ENCODE peak calls at places on chromosomes 13 and 19, in five cellular contexts. B is fibroblast of mammary gland; H is AG10803; W is CD8-positive, alpha-beta T cell; Z is heart right ventricle. Y is an unnamed sample.

GRCh38 chr13:36366023-36366422 is 19.8 kb upstream of the SPART start:
- DNase-seq in B (no peak), H (peak), W (no peak), Z (no peak), Y (no peak)

GRCh38 chr13:52393572-52394357 is 12.2 kb downstream of the THSD1 start:
- DNase-seq in B (no peak), H (no peak), W (no peak), Z (no peak), Y (no peak)

GRCh38 chr13:35695411-35695810 is 218.9 kb upstream of the MAB21L1 start:
- DNase-seq in B (peak), H (peak), W (no peak), Z (no peak), Y (no peak)

GRCh38 chr19:32889137-32889934 is 19.8 kb upstream of the SLC7A9 start:
- DNase-seq in B (no peak), H (no peak), W (no peak), Z (no peak), Y (no peak)

GRCh38 chr13:44271031-44271433 is 102.6 kb upstream of the SERP2 start:
- DNase-seq in B (peak), H (peak), W (no peak), Z (no peak), Y (peak)

GRCh38 chr13:42041684-42042035 is 6.8 kb upstream of the DGKH start:
- DNase-seq in B (peak), H (peak), W (no peak), Z (peak), Y (peak)

GRCh38 chr13:99605417-99606321 is 104.4 kb downstream of the TM9SF2 start:
- DNase-seq in B (peak), H (peak), W (peak), Z (peak), Y (no peak)

GRCh38 chr19:13784731-13785452 is 10.4 kb upstream of the ZSWIM4 start:
- DNase-seq in B (peak), H (peak), W (peak), Z (peak), Y (peak)

GRCh38 chr19:2611483-2612464 is 90.7 kb downstream of the GNG7 start:
- DNase-seq in B (no peak), H (no peak), W (no peak), Z (no peak), Y (no peak)

GRCh38 chr13:40983725-40984669 is 35.1 kb downstream of the ELF1 start:
- DNase-seq in B (no peak), H (no peak), W (no peak), Z (no peak), Y (no peak)

GRCh38 chr13:40983269-40983668 is 35.8 kb downstream of the ELF1 start:
- DNase-seq in B (peak), H (no peak), W (no peak), Z (no peak), Y (peak)

GRCh38 chr13:40981949-40982348 is 37.2 kb downstream of the ELF1 start:
- DNase-seq in B (no peak), H (no peak), W (no peak), Z (no peak), Y (no peak)

GRCh38 chr13:40981361-40981760 is 37.8 kb downstream of the ELF1 start:
- DNase-seq in B (peak), H (no peak), W (no peak), Z (no peak), Y (peak)

DNA sequence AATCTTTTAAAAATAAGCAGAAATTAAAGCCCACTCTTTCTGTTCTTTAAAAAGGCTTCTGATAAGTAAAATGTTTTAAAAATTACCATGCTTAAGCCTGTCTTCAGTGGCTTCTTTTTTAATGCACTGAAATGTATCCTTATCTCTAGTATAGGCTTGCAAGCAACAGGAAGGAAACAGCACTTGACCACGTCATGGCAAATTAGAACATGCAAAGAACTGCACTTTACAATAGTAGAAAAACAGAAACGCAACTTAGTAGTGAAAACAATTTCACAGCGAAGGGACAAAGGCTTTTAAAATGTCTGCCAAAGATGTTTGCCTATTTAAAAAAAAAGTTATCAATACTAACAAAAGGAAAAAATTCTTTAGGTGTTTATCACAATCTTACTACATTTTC is 36.3 kb downstream of the ELF1 start:
- DNase-seq in B (peak), H (peak), W (peak), Z (peak), Y (peak)
- H3K4me3 ChIP-seq in B (no peak), H (no peak), W (peak), Z (peak), Y (peak)

GRCh38 chr19:4343845-4344713 is 717 bp downstream of the MPND start:
- DNase-seq in B (no peak), H (no peak), W (no peak), Z (no peak), Y (no peak)

GRCh38 chr19:4342421-4343055 is 824 bp upstream of the MPND start:
- DNase-seq in B (peak), H (peak), W (peak), Z (peak), Y (peak)

GRCh38 chr19:4347521-4347920 is 4.2 kb downstream of the MPND start:
- DNase-seq in B (no peak), H (no peak), W (no peak), Z (no peak), Y (no peak)

GRCh38 chr19:4345656-4346383 is 2.5 kb downstream of the MPND start:
- DNase-seq in B (no peak), H (no peak), W (no peak), Z (no peak), Y (no peak)

DNA sequence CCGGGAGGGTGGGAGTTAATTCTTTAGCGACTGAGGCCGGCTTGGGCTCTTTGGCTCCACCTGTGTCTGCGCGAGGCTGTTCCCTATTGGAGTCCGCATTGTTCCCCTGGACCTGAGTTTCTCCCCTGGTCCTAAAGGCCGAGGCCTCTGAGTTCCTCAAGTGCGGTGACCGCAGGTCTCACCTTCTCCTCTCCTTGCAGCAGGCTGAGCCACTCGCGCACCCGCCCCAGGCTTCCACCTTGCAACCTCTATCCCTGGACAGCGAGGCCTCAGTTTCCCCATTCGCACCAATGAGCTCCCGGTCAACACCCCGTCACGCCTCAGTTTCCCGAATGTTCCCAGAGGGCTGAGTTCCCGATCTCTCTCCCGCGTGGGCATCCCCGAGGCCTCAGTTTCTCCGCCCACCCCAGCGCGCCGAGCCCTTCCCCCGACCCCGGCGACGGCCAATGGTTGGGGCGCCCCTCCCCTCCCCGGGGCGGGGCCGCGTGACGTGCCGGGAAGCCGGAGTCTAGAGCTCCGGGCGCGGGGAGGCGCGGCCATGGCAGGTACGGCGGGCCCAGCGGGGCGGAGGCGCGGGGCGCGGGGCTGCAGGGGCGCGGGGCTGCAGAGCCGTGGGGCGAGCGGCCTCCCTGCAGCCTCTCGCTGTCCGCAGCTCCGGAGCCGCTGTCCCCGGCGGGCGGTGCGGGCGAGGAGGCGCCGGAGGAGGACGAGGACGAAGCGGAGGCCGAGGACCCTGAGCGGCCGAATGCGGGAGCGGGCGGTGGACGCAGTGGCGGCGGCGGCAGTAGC is at the start of gene MPND:
- DNase-seq in B (peak), H (peak), W (peak), Z (peak), Y (peak)
- TF ChIP-seq CTCF in B (peak), H (peak), W (no peak), Z (peak), Y (peak)

GRCh38 chr13:108342369-108343289 is 73.1 kb downstream of the TNFSF13B start:
- DNase-seq in B (peak), H (peak), W (no peak), Z (no peak), Y (peak)
- H3K4me3 ChIP-seq in B (no peak), H (no peak), W (no peak), Z (no peak), Y (no peak)

GRCh38 chr19:12657966-12658365 is 8.6 kb downstream of the MAN2B1 start:
- DNase-seq in B (no peak), H (no peak), W (no peak), Z (no peak), Y (no peak)
- TF ChIP-seq CTCF in B (no peak), H (no peak), W (no peak), Z (no peak), Y (no peak)

GRCh38 chr13:67223024-67223423 is 7.1 kb downstream of the PCDH9 start:
- DNase-seq in B (peak), H (peak), W (no peak), Z (no peak), Y (peak)

GRCh38 chr13:67225252-67226159 is 4.6 kb downstream of the PCDH9 start:
- DNase-seq in B (no peak), H (no peak), W (no peak), Z (no peak), Y (no peak)

GRCh38 chr13:67224148-67224846 is 5.8 kb downstream of the PCDH9 start:
- DNase-seq in B (peak), H (peak), W (peak), Z (peak), Y (peak)

GRCh38 chr13:67221630-67222226 is 8.4 kb downstream of the PCDH9 start:
- DNase-seq in B (no peak), H (no peak), W (no peak), Z (no peak), Y (no peak)

GRCh38 chr13:67223742-67224141 is 6.4 kb downstream of the PCDH9 start:
- DNase-seq in B (peak), H (no peak), W (no peak), Z (no peak), Y (peak)
- H3K4me3 ChIP-seq in B (no peak), H (no peak), W (no peak), Z (peak), Y (peak)

GRCh38 chr19:41894350-41894749 is 11.4 kb downstream of the ARHGEF1 start:
- DNase-seq in B (no peak), H (no peak), W (no peak), Z (no peak), Y (no peak)

GRCh38 chr19:41896581-41896942 is 13.6 kb downstream of the ARHGEF1 start:
- DNase-seq in B (no peak), H (no peak), W (no peak), Z (no peak), Y (no peak)

GRCh38 chr19:41897820-41898219 is 14.8 kb downstream of the ARHGEF1 start:
- DNase-seq in B (no peak), H (no peak), W (no peak), Z (no peak), Y (no peak)

GRCh38 chr19:41897181-41897580 is 14.2 kb downstream of the ARHGEF1 start:
- DNase-seq in B (no peak), H (no peak), W (no peak), Z (no peak), Y (no peak)

GRCh38 chr19:41895745-41896580 is 13.0 kb downstream of the ARHGEF1 start:
- DNase-seq in B (no peak), H (no peak), W (peak), Z (no peak), Y (no peak)
- TF ChIP-seq CTCF in B (peak), H (peak), W (peak), Z (no peak), Y (peak)

GRCh38 chr13:79385694-79386093 is 20.4 kb downstream of the RBM26 start:
- DNase-seq in B (peak), H (no peak), W (no peak), Z (no peak), Y (peak)

GRCh38 chr13:79379274-79379673 is 26.8 kb downstream of the RBM26 start:
- DNase-seq in B (no peak), H (no peak), W (no peak), Z (no peak), Y (no peak)

GRCh38 chr13:79384022-79384610 is 21.9 kb downstream of the RBM26 start:
- DNase-seq in B (no peak), H (no peak), W (no peak), Z (no peak), Y (no peak)

GRCh38 chr13:79380943-79381445 is 25.1 kb downstream of the RBM26 start:
- DNase-seq in B (no peak), H (no peak), W (no peak), Z (no peak), Y (no peak)

GRCh38 chr13:79382545-79383275 is 23.3 kb downstream of the RBM26 start:
- DNase-seq in B (no peak), H (no peak), W (no peak), Z (no peak), Y (no peak)
- H3K4me3 ChIP-seq in B (no peak), H (no peak), W (no peak), Z (no peak), Y (no peak)

DNA sequence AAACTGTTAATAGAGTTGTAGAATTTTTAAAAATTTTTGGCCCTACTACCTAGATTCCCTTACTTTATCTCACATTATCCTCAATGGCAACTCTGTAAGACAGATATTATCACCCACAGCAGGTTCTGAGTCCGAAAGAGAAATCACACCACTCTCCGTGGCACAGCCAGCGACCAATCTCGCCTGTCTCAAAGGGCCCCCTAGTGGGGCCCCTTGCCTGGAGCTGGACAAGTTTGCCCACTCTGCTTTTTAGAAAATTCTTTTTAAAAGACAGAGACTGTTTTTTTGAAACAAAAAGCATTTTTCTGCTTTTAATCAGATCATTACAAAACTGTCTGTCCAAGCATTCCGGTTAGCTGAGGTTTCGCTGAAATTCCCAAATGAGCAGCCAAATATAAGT is 21.7 kb downstream of the PHF11 start:
- DNase-seq in B (peak), H (peak), W (peak), Z (no peak), Y (no peak)
- TF ChIP-seq CTCF in B (peak), H (peak), W (peak), Z (peak), Y (peak)

DNA sequence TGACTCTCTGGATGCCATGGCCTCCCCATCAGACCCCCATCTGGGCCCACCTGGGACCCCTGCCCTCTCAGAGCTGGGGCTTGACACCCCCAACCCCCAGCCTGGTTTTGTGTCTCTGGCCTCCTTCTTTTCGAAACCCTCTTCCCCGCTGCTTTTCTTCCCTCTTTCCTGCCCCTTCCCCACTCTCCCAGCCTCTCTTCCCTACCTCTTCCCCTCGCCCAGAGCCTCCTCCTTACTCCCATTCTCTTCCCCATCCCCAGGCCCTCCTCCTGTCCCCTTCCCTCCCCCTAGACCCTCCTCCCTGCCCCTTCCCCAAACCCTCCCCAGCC is 2.1 kb downstream of the TNFSF9 start:
- DNase-seq in B (no peak), H (no peak), W (no peak), Z (no peak), Y (no peak)
- H3K4me3 ChIP-seq in B (no peak), H (no peak), W (no peak), Z (no peak), Y (no peak)

DNA sequence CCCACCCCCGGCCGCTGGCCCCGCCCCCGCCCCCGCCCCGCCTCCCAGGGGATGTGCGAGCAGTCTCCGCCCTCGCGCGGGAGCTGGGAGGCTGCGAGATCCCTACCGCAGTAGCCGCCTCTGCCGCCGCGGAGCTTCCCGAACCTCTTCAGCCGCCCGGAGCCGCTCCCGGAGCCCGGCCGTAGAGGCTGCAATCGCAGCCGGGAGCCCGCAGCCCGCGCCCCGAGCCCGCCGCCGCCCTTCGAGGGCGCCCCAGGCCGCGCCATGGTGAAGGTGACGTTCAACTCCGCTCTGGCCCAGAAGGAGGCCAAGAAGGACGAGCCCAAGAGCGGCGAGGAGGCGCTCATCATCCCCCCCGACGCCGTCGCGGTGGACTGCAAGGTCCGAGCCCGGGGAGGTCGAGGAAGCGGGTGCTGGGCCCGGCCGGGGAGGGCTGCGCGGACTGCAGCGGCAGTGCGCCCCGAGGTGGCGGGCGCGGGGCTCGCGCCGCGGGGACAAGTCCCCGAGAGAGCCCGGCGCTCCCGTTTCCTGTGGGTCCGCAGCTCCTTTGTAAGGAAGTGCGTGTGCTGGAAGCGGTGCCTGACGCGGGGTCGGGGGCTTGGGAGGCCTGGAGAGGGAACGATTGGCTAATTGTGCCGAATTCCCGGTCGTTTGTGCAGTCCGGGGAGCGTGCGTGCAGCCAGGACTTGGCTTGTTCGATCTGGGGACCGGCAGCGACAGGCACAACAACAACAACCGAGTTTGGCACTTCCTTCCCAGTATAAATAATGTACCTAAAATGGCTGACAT is at the start of gene ITM2B:
- DNase-seq in B (peak), H (peak), W (peak), Z (peak), Y (peak)
- TF ChIP-seq CTCF in B (no peak), H (peak), W (peak), Z (peak), Y (peak)

Y was measured in fibroblast of pulmonary artery.